ENCODE peak calls at places on chromosomes 5 and 9, in ten cellular contexts. C is CD4-positive, CD25-positive, alpha-beta regulatory T cell; Y is astrocyte of the cerebellum; J is HFF-Myc; D is body of pancreas; W is ureter; V is NCI-H82; L is GM13976; P is NCI-H345; Q is activated naive CD4-positive, alpha-beta T cell. E is an unnamed sample.

GRCh38 chr5:71939452-71939932 is 167.8 kb upstream of the MAP1B start:
- DNase-seq in D (no peak), Q (no peak), C (no peak), J (no peak), V (peak; percentile 67), P (peak; percentile 56), W (no peak), Y (no peak), L (no peak), E (no peak)

GRCh38 chr5:76325876-76326491 is 77.1 kb upstream of the IQGAP2 start:
- DNase-seq in P (no peak), W (no peak), D (no peak), J (no peak), V (no peak), Y (no peak), L (no peak), C (peak; percentile 61), Q (no peak), E (no peak)

GRCh38 chr5:88707216-88707965 is 175.6 kb downstream of the MEF2C start:
- DNase-seq in J (no peak), L (no peak), V (no peak), Q (no peak), Y (no peak), P (no peak), D (no peak), W (no peak), C (no peak), E (no peak)

GRCh38 chr9:136297016-136297691 is 6.7 kb downstream of the CCDC187 start:
- DNase-seq in C (no peak), W (peak; percentile 75), D (peak; percentile 94), Q (no peak), J (no peak), Y (no peak), V (no peak), L (no peak), P (peak; percentile 69), E (no peak)

GRCh38 chr9:123048748-123049147 is 15.3 kb downstream of the GPR21 start:
- DNase-seq in D (no peak), V (no peak), L (no peak), P (no peak), W (no peak), C (no peak), J (no peak), Q (no peak), Y (no peak), E (no peak)

GRCh38 chr5:10797246-10797645 is 36.2 kb upstream of the DAP start:
- DNase-seq in D (no peak), J (no peak), V (no peak), Y (no peak), L (no peak), C (no peak), Q (no peak), W (no peak), P (no peak), E (no peak)

GRCh38 chr5:27221410-27221809 is 183.0 kb upstream of the CDH9 start:
- DNase-seq in J (no peak), L (no peak), C (no peak), Q (no peak), W (no peak), Y (no peak), P (no peak), V (no peak), D (no peak), E (no peak)

GRCh38 chr5:74544811-74545210 is 95.7 kb downstream of the ENC1 start:
- DNase-seq in L (no peak), Q (no peak), P (no peak), W (no peak), J (no peak), C (no peak), D (no peak), V (no peak), Y (no peak), E (no peak)

GRCh38 chr5:126003309-126003708 is 419.9 kb upstream of the GRAMD2B start:
- DNase-seq in L (no peak), V (peak; percentile 68), D (peak; percentile 32), J (peak; percentile 31), W (peak; percentile 47), Y (peak; percentile 99), P (no peak), Q (no peak), C (no peak), E (no peak)

GRCh38 chr9:123453904-123454321 is 97.9 kb downstream of the CRB2 start:
- DNase-seq in W (no peak), Q (no peak), Y (no peak), P (no peak), D (peak; percentile 23), L (no peak), J (no peak), V (no peak), C (no peak), E (no peak)

GRCh38 chr5:139022528-139022927 is 147.4 kb upstream of the LRRTM2 start:
- DNase-seq in W (no peak), J (no peak), Q (no peak), D (no peak), L (no peak), C (no peak), Y (no peak), P (no peak), V (no peak), E (no peak)

GRCh38 chr9:12790026-12790425 is 15.2 kb downstream of the LURAP1L start:
- DNase-seq in J (no peak), Q (no peak), W (no peak), C (no peak), L (no peak), V (peak; percentile 2), P (no peak), Y (no peak), D (no peak), E (no peak)

GRCh38 chr9:127828262-127829031 is 25.8 kb downstream of the FPGS start:
- DNase-seq in P (no peak), Q (no peak), W (peak; percentile 88), D (peak; percentile 85), J (peak; percentile 36), L (no peak), Y (no peak), V (peak; percentile 86), C (no peak), E (no peak)

GRCh38 chr5:114099161-114099560 is 262.7 kb upstream of the KCNN2 start:
- DNase-seq in D (no peak), J (no peak), L (no peak), W (no peak), V (no peak), P (no peak), Y (no peak), Q (no peak), C (no peak), E (no peak)

GRCh38 chr5:121968910-121969607 is 7.3 kb downstream of the SRFBP1 start:
- DNase-seq in P (no peak), J (peak; percentile 96), Q (no peak), Y (peak; percentile 99), L (no peak), V (peak; percentile 32), C (no peak), D (no peak), W (no peak), E (no peak)

GRCh38 chr5:37552770-37553719 is 173.9 kb downstream of the WDR70 start:
- DNase-seq in L (no peak), C (no peak), P (no peak), W (no peak), D (no peak), J (peak; percentile 16), Y (peak; percentile 60), Q (no peak), V (peak; percentile 34), E (no peak)

E was measured in GM10248.